ENCODE peak calls at places on chromosomes 6 and 20, in six cellular contexts. I, F, S, Q, E and A are unnamed samples.

GRCh38 chr6:20444786-20445271 is 43.1 kb downstream of the E2F3 start:
- DNase-seq in S (no peak), E (no peak), I (no peak), Q (no peak), F (no peak), A (no peak)

GRCh38 chr6:89509719-89510339 is 76.9 kb downstream of the ANKRD6 start:
- DNase-seq in E (peak; percentile 63), Q (no peak), S (no peak), I (no peak), F (no peak), A (no peak)

GRCh38 chr6:80223743-80224212 is 117.3 kb downstream of the BCKDHB start:
- DNase-seq in I (no peak), S (no peak), Q (no peak), F (no peak), E (no peak), A (no peak)

GRCh38 chr6:152316024-152316423 is 321.1 kb downstream of the SYNE1 start:
- DNase-seq in I (no peak), E (no peak), F (no peak), Q (no peak), S (no peak), A (no peak)

GRCh38 chr20:19944772-19945459 is 72.2 kb upstream of the NAA20 start:
- DNase-seq in I (peak; percentile 49), S (no peak), F (peak; percentile 76), Q (no peak), E (no peak), A (peak; percentile 30)

GRCh38 chr6:140677781-140678528 is 1303.5 kb upstream of the CITED2 start:
- DNase-seq in S (no peak), Q (no peak), E (no peak), I (no peak), F (no peak), A (no peak)

GRCh38 chr6:138689849-138690248 is 83.7 kb upstream of the CCDC28A start:
- DNase-seq in F (no peak), Q (no peak), S (no peak), I (no peak), E (no peak), A (no peak)

GRCh38 chr6:169139179-169139971 is 114.3 kb downstream of the THBS2 start:
- DNase-seq in I (no peak), F (no peak), S (no peak), E (no peak), Q (peak; percentile 39), A (no peak)